ENCODE peak calls at places on chromosomes 7 and 10, in ten cellular contexts. One of them, this sample, is unnamed.

GRCh38 chr7:101319401-101319800 is 2.2 kb downstream of the IFT22 start:
- DNase-seq in SK-N-SH: no peak
- DNase-seq in breast epithelium: no peak
- DNase-seq in esophagus muscularis mucosa: no peak
- DNase-seq in prostate gland: no peak
- DNase-seq in spleen: no peak
- DNase-seq in H1: no peak
- DNase-seq in sigmoid colon: no peak
- DNase-seq in HCT116: no peak
- DNase-seq in HL-60: no peak
- DNase-seq in this sample: no peak

GRCh38 chr7:134458806-134459698 is at the start of gene AKR1B1:
- DNase-seq in prostate gland: peak
- DNase-seq in HL-60: peak
- DNase-seq in HCT116: peak
- DNase-seq in sigmoid colon: peak
- DNase-seq in breast epithelium: peak
- DNase-seq in SK-N-SH: peak
- DNase-seq in spleen: peak
- DNase-seq in esophagus muscularis mucosa: peak
- DNase-seq in H1: peak
- DNase-seq in this sample: no peak

GRCh38 chr10:11326241-11326640 is 285.2 kb downstream of the USP6NL start:
- DNase-seq in breast epithelium: no peak
- DNase-seq in sigmoid colon: no peak
- DNase-seq in HL-60: no peak
- DNase-seq in spleen: no peak
- DNase-seq in esophagus muscularis mucosa: no peak
- DNase-seq in SK-N-SH: no peak
- DNase-seq in H1: no peak
- DNase-seq in HCT116: no peak
- DNase-seq in prostate gland: no peak
- DNase-seq in this sample: no peak

GRCh38 chr7:150502519-150502918 is 12.2 kb upstream of the GIMAP7 start:
- DNase-seq in spleen: no peak
- DNase-seq in HL-60: no peak
- DNase-seq in SK-N-SH: no peak
- DNase-seq in esophagus muscularis mucosa: no peak
- DNase-seq in breast epithelium: no peak
- DNase-seq in prostate gland: no peak
- DNase-seq in H1: no peak
- DNase-seq in sigmoid colon: no peak
- DNase-seq in HCT116: no peak
- DNase-seq in this sample: no peak

GRCh38 chr10:75651452-75651851 is 220.0 kb downstream of the LRMDA start:
- DNase-seq in prostate gland: no peak
- DNase-seq in SK-N-SH: no peak
- DNase-seq in esophagus muscularis mucosa: no peak
- DNase-seq in HL-60: no peak
- DNase-seq in breast epithelium: no peak
- DNase-seq in sigmoid colon: no peak
- DNase-seq in spleen: no peak
- DNase-seq in H1: peak
- DNase-seq in HCT116: peak
- DNase-seq in this sample: no peak

GRCh38 chr10:88616250-88616977 is 29.9 kb downstream of the LIPJ start:
- DNase-seq in prostate gland: no peak
- DNase-seq in esophagus muscularis mucosa: no peak
- DNase-seq in breast epithelium: no peak
- DNase-seq in sigmoid colon: peak
- DNase-seq in spleen: no peak
- DNase-seq in HL-60: no peak
- DNase-seq in H1: no peak
- DNase-seq in HCT116: no peak
- DNase-seq in SK-N-SH: no peak
- DNase-seq in this sample: no peak

GRCh38 chr7:5597772-5598171 is 174.1 kb upstream of the TNRC18 start:
- DNase-seq in spleen: no peak
- DNase-seq in SK-N-SH: no peak
- DNase-seq in HCT116: no peak
- DNase-seq in breast epithelium: no peak
- DNase-seq in H1: no peak
- DNase-seq in HL-60: no peak
- DNase-seq in esophagus muscularis mucosa: no peak
- DNase-seq in sigmoid colon: no peak
- DNase-seq in prostate gland: no peak
- DNase-seq in this sample: no peak

GRCh38 chr7:14322724-14323123 is 333.3 kb upstream of the ETV1 start:
- DNase-seq in HCT116: no peak
- DNase-seq in sigmoid colon: no peak
- DNase-seq in breast epithelium: no peak
- DNase-seq in SK-N-SH: no peak
- DNase-seq in H1: no peak
- DNase-seq in esophagus muscularis mucosa: no peak
- DNase-seq in prostate gland: no peak
- DNase-seq in HL-60: no peak
- DNase-seq in spleen: no peak
- DNase-seq in this sample: no peak

GRCh38 chr10:69461327-69462025 is 10.2 kb downstream of the TSPAN15 start:
- DNase-seq in spleen: peak
- DNase-seq in esophagus muscularis mucosa: no peak
- DNase-seq in prostate gland: no peak
- DNase-seq in HL-60: no peak
- DNase-seq in HCT116: no peak
- DNase-seq in breast epithelium: no peak
- DNase-seq in SK-N-SH: no peak
- DNase-seq in H1: no peak
- DNase-seq in sigmoid colon: no peak
- DNase-seq in this sample: no peak

DNA sequence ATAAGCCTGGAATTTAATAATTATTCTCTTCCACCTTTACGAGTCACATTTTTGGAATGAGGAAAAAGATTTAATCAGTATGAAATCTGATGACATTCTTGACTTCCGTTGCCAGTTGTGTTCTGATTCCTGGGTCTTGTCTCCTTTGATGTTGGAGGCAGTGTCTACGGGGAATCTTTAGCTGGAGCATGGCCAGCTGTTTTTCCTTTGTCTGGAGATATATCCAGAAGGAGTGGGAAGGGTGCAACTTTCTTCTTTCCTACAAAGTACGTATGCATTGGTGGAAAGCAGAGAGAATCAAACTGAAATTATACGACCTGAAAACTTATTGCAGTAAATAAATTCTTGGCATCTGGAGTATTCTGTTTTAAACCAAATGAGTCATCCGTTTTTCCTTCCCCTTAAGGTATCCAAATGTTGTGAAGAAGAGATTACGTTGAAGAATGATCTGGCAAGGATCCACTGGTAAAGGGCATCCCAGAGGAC is 6.9 kb upstream of the GNG11 start:
- DNase-seq in SK-N-SH: no peak
- DNase-seq in HCT116: peak
- DNase-seq in prostate gland: no peak
- DNase-seq in spleen: no peak
- DNase-seq in H1: no peak
- DNase-seq in sigmoid colon: no peak
- DNase-seq in breast epithelium: no peak
- DNase-seq in esophagus muscularis mucosa: no peak
- DNase-seq in HL-60: no peak
- DNase-seq in this sample: no peak
- TF ChIP-seq POLR2AphosphoS5 in SK-N-SH: no peak
- TF ChIP-seq POLR2AphosphoS5 in HCT116: no peak
- TF ChIP-seq POLR2AphosphoS5 in prostate gland: peak
- TF ChIP-seq POLR2AphosphoS5 in spleen: no peak
- TF ChIP-seq POLR2AphosphoS5 in H1: no peak
- TF ChIP-seq POLR2AphosphoS5 in sigmoid colon: no peak
- TF ChIP-seq POLR2AphosphoS5 in breast epithelium: no peak
- TF ChIP-seq POLR2AphosphoS5 in esophagus muscularis mucosa: no peak
- TF ChIP-seq POLR2AphosphoS5 in HL-60: no peak
- TF ChIP-seq POLR2AphosphoS5 in this sample: no peak

GRCh38 chr10:58023341-58024073 is 244.2 kb downstream of the IPMK start:
- DNase-seq in HL-60: no peak
- DNase-seq in sigmoid colon: no peak
- DNase-seq in prostate gland: no peak
- DNase-seq in HCT116: no peak
- DNase-seq in SK-N-SH: no peak
- DNase-seq in esophagus muscularis mucosa: no peak
- DNase-seq in breast epithelium: no peak
- DNase-seq in spleen: no peak
- DNase-seq in H1: no peak
- DNase-seq in this sample: no peak
- TF ChIP-seq POLR2AphosphoS5 in HL-60: no peak
- TF ChIP-seq POLR2AphosphoS5 in sigmoid colon: no peak
- TF ChIP-seq POLR2AphosphoS5 in prostate gland: no peak
- TF ChIP-seq POLR2AphosphoS5 in HCT116: no peak
- TF ChIP-seq POLR2AphosphoS5 in SK-N-SH: peak
- TF ChIP-seq POLR2AphosphoS5 in esophagus muscularis mucosa: no peak
- TF ChIP-seq POLR2AphosphoS5 in breast epithelium: no peak
- TF ChIP-seq POLR2AphosphoS5 in spleen: no peak
- TF ChIP-seq POLR2AphosphoS5 in H1: no peak
- TF ChIP-seq POLR2AphosphoS5 in this sample: no peak

DNA sequence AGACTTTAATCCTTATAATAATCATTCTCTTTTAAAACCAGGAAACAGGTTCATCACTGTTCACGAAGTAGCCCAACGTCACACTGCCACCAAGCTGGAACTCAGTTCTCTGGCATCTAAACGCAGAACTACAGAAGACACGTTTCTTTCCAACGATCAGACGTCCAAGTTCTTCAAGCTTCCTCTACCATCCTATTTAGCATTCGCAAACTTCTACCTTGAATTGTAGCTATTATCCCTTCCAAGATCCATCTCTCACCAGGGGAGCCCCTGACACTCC is 647 bp downstream of the TRDMT1 start:
- DNase-seq in HCT116: peak
- DNase-seq in prostate gland: peak
- DNase-seq in SK-N-SH: no peak
- DNase-seq in sigmoid colon: peak
- DNase-seq in H1: no peak
- DNase-seq in esophagus muscularis mucosa: no peak
- DNase-seq in HL-60: no peak
- DNase-seq in breast epithelium: no peak
- DNase-seq in spleen: no peak
- DNase-seq in this sample: no peak
- TF ChIP-seq POLR2AphosphoS5 in HCT116: no peak
- TF ChIP-seq POLR2AphosphoS5 in prostate gland: no peak
- TF ChIP-seq POLR2AphosphoS5 in SK-N-SH: no peak
- TF ChIP-seq POLR2AphosphoS5 in sigmoid colon: no peak
- TF ChIP-seq POLR2AphosphoS5 in H1: no peak
- TF ChIP-seq POLR2AphosphoS5 in esophagus muscularis mucosa: no peak
- TF ChIP-seq POLR2AphosphoS5 in HL-60: no peak
- TF ChIP-seq POLR2AphosphoS5 in breast epithelium: no peak
- TF ChIP-seq POLR2AphosphoS5 in spleen: no peak
- TF ChIP-seq POLR2AphosphoS5 in this sample: no peak

DNA sequence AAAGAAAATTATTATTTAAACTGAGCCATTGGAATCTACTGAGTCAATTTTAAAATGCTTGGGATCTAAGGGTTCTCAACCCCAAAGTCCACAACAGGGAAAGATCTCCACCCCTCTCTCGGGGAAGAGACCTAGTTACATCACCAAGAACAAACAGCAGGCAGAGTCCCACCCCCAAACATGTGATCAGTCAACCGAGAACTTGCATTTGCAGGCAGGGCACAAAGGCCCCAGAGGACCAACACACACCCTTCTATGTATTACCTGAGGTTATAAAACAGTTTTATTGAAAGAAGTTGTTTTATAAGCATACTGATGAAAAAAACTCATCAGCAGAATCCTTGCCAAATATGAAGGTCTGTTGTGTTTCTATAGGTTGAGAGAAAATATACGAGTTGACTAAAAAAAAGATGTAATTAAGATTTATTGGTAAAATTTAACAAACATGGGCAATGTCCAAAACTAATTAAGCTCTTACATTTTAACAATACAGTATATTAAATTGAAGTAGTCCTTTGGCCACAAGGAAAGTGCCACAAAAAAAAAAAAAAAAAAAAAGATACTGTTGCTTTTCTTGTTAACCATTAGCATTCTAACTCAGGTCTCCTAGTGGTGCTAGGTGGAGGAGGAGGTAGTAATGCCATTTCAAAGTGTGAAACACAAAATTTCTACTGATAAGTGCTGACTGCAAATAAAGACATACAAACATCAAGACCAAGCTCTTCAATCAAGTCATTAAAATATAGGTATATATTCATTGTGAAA is 975 bp upstream of the USP54 start:
- DNase-seq in breast epithelium: no peak
- DNase-seq in HL-60: peak
- DNase-seq in HCT116: peak
- DNase-seq in esophagus muscularis mucosa: no peak
- DNase-seq in spleen: no peak
- DNase-seq in H1: peak
- DNase-seq in prostate gland: peak
- DNase-seq in SK-N-SH: peak
- DNase-seq in sigmoid colon: peak
- DNase-seq in this sample: no peak
- TF ChIP-seq POLR2AphosphoS5 in breast epithelium: no peak
- TF ChIP-seq POLR2AphosphoS5 in HL-60: no peak
- TF ChIP-seq POLR2AphosphoS5 in HCT116: peak
- TF ChIP-seq POLR2AphosphoS5 in esophagus muscularis mucosa: no peak
- TF ChIP-seq POLR2AphosphoS5 in spleen: no peak
- TF ChIP-seq POLR2AphosphoS5 in H1: peak
- TF ChIP-seq POLR2AphosphoS5 in prostate gland: peak
- TF ChIP-seq POLR2AphosphoS5 in SK-N-SH: no peak
- TF ChIP-seq POLR2AphosphoS5 in sigmoid colon: peak
- TF ChIP-seq POLR2AphosphoS5 in this sample: no peak

DNA sequence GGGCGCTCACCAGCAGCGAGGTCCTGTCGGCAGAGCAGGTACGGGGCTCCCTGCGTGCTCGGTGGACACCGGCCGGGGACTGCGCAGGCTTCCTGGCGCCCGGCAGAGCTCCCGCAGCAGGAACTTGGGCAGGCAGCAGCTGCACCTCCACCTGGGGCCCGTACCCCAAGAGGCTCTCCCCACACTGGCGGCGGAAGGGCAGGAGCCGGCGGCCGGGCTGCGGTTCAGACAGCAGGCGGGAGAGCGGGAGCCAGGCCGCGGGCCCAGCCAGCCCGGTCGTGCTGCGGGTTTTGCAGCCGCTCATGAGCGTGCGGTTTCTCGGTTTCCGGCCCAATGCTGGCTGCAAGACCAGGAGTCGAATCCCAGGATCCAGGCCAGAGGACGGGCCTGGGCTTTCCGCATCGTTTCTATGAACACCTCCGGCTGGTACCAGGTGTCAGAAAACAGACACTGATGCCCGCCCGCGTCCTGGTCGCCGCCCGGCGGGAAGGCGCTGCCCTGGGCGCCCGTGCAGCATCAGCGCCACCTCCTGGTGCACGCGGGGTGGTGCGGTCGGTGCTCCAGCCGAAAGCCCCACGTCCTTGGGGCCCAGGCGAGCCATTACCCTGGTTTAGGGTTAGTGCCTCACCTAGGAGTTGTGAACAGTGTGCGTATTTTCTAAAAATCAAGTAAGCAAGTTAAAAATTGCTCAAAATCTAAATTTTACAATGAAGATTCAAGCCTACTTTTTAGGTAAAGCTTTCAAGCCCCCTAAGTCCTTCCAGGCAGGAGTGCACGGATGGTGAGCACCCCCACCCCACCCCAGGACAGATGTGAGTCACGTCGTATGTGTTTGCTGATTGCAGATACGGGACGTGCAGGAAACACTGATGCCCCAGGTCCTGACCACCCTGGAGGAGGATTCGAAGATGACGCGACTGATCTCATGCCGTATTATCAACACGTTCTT is 47.4 kb upstream of the PRKAR1B start:
- DNase-seq in breast epithelium: no peak
- DNase-seq in prostate gland: peak
- DNase-seq in H1: peak
- DNase-seq in spleen: peak
- DNase-seq in sigmoid colon: no peak
- DNase-seq in HL-60: no peak
- DNase-seq in SK-N-SH: peak
- DNase-seq in HCT116: peak
- DNase-seq in esophagus muscularis mucosa: no peak
- DNase-seq in this sample: no peak
- TF ChIP-seq POLR2AphosphoS5 in breast epithelium: no peak
- TF ChIP-seq POLR2AphosphoS5 in prostate gland: no peak
- TF ChIP-seq POLR2AphosphoS5 in H1: no peak
- TF ChIP-seq POLR2AphosphoS5 in spleen: no peak
- TF ChIP-seq POLR2AphosphoS5 in sigmoid colon: no peak
- TF ChIP-seq POLR2AphosphoS5 in HL-60: no peak
- TF ChIP-seq POLR2AphosphoS5 in SK-N-SH: no peak
- TF ChIP-seq POLR2AphosphoS5 in HCT116: no peak
- TF ChIP-seq POLR2AphosphoS5 in esophagus muscularis mucosa: peak
- TF ChIP-seq POLR2AphosphoS5 in this sample: no peak